ENCODE peak calls at places on chromosomes 12 and 14, in four cellular contexts. U is HCT116, R is ovary, X is prostate gland. P is an unnamed sample. For H3K4me1, the result is how much of the 10 kb centered on the place peaks cover.

GRCh38 chr12:65282840-65283239 is 4.4 kb downstream of the MSRB3 start:
- DNase-seq in X (no peak), R (no peak), U (no peak), P (no peak)

GRCh38 chr12:106954462-106955376 is 988 bp upstream of the TMEM263 start:
- DNase-seq in X (peak), R (peak), U (no peak), P (peak)

GRCh38 chr12:105820407-105821140 is 318.2 kb downstream of the NUAK1 start:
- DNase-seq in U (no peak), R (peak), X (peak), P (no peak)

GRCh38 chr12:31736472-31736871 is 7.7 kb upstream of the AMN1 start:
- DNase-seq in X (no peak), U (no peak), R (no peak), P (no peak)

GRCh38 chr12:3530548-3530947 is 39.5 kb downstream of the PRMT8 start:
- DNase-seq in R (no peak), X (no peak), U (no peak), P (no peak)

GRCh38 chr14:65070710-65071033 is 31.6 kb downstream of the MAX start:
- DNase-seq in X (no peak), R (no peak), U (no peak), P (no peak)

GRCh38 chr14:23776296-23776695 is 140.1 kb downstream of the DHRS2 start:
- DNase-seq in U (no peak), X (no peak), R (no peak), P (no peak)

GRCh38 chr14:22597771-22598098 is 365 bp upstream of the ABHD4 start:
- DNase-seq in R (no peak), X (no peak), U (no peak), P (no peak)

GRCh38 chr12:124766745-124767074 is 97.0 kb downstream of the SCARB1 start:
- DNase-seq in R (no peak), U (no peak), X (no peak), P (no peak)

GRCh38 chr12:79521576-79521975 is 169.2 kb downstream of the PAWR start:
- DNase-seq in R (no peak), X (no peak), U (no peak), P (no peak)

GRCh38 chr12:93841671-93842070 is 164.5 kb downstream of the CRADD start:
- DNase-seq in X (no peak), U (no peak), R (no peak), P (no peak)

GRCh38 chr12:76863811-76864210 is 15.0 kb downstream of the CSRP2 start:
- DNase-seq in X (no peak), U (no peak), R (no peak), P (no peak)

GRCh38 chr12:89345830-89346740 is 6.2 kb downstream of the DUSP6 start:
- DNase-seq in X (no peak), U (peak), R (no peak), P (peak)

GRCh38 chr12:89181271-89181920 is 170.9 kb downstream of the DUSP6 start:
- DNase-seq in U (no peak), X (no peak), R (no peak), P (no peak)

GRCh38 chr14:105647784-105648608 is 121.6 kb downstream of the TMEM121 start:
- DNase-seq in R (no peak), U (no peak), X (peak), P (no peak)

GRCh38 chr12:55925371-55925770 is 2.3 kb downstream of the PYM1 start:
- DNase-seq in X (no peak), U (no peak), R (no peak), P (no peak)

GRCh38 chr12:55925870-55926737 is 1.6 kb downstream of the PYM1 start:
- DNase-seq in U (peak), X (no peak), R (no peak), P (no peak)

GRCh38 chr12:55926738-55927587 is 731 bp downstream of the PYM1 start:
- DNase-seq in R (peak), X (peak), U (peak), P (peak)

GRCh38 chr12:55929306-55929791 is 1.6 kb upstream of the DGKA start:
- DNase-seq in X (no peak), R (no peak), U (no peak), P (peak)

GRCh38 chr12:55927588-55928502 is at the start of gene PYM1:
- DNase-seq in R (peak), X (peak), U (peak), P (peak)
- H3K4me1 ChIP-seq in R (under half), X (under half), U (under half), P (half or more)

GRCh38 chr14:76205708-76206107 is 54.0 kb downstream of the GPATCH2L start:
- DNase-seq in U (no peak), X (no peak), R (no peak), P (no peak)

GRCh38 chr14:76208340-76208739 is 56.6 kb downstream of the GPATCH2L start:
- DNase-seq in U (no peak), R (no peak), X (no peak), P (no peak)

GRCh38 chr14:76201162-76201561 is 49.4 kb downstream of the GPATCH2L start:
- DNase-seq in R (no peak), U (no peak), X (no peak), P (no peak)

GRCh38 chr14:76204436-76205230 is 52.9 kb downstream of the GPATCH2L start:
- DNase-seq in U (no peak), X (no peak), R (no peak), P (no peak)

GRCh38 chr14:76203086-76204001 is 51.6 kb downstream of the GPATCH2L start:
- DNase-seq in R (peak), U (no peak), X (no peak), P (no peak)
- TF ChIP-seq POLR2A in R (no peak), U (no peak), X (no peak), P (no peak)

DNA sequence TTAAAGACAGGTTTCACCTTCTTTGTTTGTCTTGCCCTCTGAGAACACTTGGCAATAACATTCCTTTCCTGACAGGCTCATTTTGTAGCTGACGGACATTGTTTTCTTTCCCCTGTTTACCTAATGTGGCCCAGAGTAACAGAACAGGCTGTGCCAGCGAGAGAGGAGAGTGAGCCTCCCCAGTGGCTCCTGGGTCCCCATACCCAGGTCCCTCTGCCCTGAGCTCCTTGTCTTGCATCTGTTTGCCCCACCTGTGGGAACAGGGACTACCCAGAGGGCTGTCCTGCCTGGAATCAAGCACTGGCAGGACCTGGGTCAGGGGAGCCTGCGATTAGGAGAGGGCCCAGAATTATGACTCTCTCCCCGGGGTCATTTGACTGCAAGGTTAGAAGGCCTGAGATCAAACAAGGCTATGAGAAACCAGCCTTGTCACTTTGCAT is 222.9 kb downstream of the ZFP36L1 start:
- DNase-seq in X (peak), R (no peak), U (no peak), P (no peak)
- H3K27ac ChIP-seq in X (peak), R (no peak), U (no peak), P (peak)

GRCh38 chr14:61503167-61503801 is 181.9 kb downstream of the PRKCH start:
- DNase-seq in U (no peak), X (no peak), R (no peak), P (no peak)

GRCh38 chr14:61500046-61500445 is 178.7 kb downstream of the PRKCH start:
- DNase-seq in X (no peak), R (no peak), U (no peak), P (no peak)

GRCh38 chr14:61504841-61505340 is 183.5 kb downstream of the PRKCH start:
- DNase-seq in R (no peak), U (no peak), X (no peak), P (no peak)

GRCh38 chr14:61501714-61502458 is 180.5 kb downstream of the PRKCH start:
- DNase-seq in U (no peak), X (no peak), R (no peak), P (no peak)

DNA sequence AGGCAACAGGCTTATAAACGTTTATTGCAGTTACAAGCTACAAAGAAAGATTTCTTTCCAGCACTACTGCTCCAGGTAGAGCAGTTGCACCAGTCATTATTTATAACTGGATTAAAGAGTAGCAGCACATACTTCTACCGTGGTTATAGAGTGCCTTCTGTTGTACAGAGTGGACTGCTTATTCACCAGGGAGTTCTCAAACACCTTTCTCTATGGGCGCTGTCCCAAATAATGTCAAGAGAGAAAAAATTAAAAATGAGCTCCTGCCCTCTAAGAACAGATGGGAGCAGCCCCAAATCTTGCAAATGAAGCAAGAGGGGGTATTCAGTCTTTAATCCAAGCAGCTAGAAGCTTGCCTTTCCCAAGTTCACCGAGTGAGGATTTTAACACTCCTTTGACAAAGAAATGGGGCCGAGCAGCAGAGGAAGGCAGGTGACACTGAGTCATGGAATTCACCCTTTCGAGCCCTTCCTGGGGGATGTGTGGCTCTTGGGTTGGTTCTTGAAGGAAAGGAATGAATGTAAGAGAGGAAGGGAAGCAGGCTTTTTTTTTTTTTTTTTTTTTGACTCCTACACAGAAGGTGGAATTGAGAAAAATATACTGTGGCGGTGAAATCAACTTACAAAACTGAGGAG is 181.2 kb downstream of the PRKCH start:
- DNase-seq in R (no peak), U (no peak), X (no peak), P (no peak)
- H3K4me1 ChIP-seq in R (under half), U (under half), X (under half), P (under half)

GRCh38 chr14:50344116-50344775 is 32.1 kb downstream of the DMAC2L start:
- DNase-seq in X (no peak), U (no peak), R (no peak), P (no peak)

GRCh38 chr14:50340945-50341344 is 28.8 kb downstream of the DMAC2L start:
- DNase-seq in X (no peak), U (no peak), R (no peak), P (no peak)

GRCh38 chr14:50343424-50343823 is 31.3 kb downstream of the DMAC2L start:
- DNase-seq in X (no peak), U (no peak), R (no peak), P (no peak)

GRCh38 chr14:50340045-50340444 is 27.9 kb downstream of the DMAC2L start:
- DNase-seq in U (no peak), R (no peak), X (no peak), P (no peak)

DNA sequence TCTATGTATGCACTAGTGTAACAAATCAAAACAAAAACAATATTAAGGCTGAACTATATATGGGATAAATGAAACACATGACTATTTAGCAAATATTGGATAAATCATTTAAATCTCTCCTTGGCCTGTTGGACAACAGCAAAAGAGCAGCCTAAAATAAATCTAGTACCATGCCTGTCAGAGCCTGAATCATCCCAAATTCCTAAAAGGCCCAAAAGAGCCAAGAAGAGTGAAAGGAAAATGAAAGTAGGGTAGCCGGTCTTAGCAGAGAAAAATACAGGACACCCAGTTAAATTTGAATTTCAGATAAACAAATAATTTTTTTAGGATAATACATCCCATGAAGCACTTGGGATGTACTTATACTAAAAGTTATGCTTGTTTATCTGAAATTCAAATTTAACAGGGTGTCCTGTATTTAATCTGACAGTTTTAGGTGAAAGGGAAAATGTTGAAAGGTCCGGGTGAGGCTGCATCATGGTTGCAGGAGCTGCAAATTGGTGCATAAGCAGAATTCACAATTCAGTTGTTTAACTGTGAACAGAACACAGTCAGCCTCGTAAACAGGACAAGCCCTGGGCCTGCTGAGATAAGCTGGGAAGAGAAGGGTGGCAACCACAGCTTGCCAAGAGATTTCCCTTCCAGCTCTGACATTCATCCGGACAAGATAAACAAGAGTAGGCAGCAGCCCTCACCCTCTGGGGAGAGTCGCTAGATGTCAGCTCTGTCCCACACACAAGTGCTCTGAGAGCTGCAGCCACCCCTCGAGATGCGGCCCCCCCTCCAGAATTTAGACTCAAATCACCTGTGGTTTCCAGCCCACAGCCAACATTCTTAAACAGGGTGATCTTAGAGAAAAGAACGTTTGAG is 30.3 kb downstream of the DMAC2L start:
- DNase-seq in R (peak), U (no peak), X (peak), P (peak)
- TF ChIP-seq POLR2A in R (no peak), U (no peak), X (no peak), P (no peak)